ENCODE peak calls at places on chromosomes 2 and 18, in ten cellular contexts. G, T, J, V, D, Z, A, X, S and R are unnamed samples.

GRCh38 chr2:8549273-8549922 is 132.5 kb upstream of the ID2 start:
- DNase-seq in G (no peak), T (no peak), J (no peak), V (no peak), D (no peak), Z (no peak), A (no peak), X (no peak), S (no peak), R (no peak)

GRCh38 chr2:72793798-72794447 is 31.9 kb downstream of the EXOC6B start:
- DNase-seq in G (peak; percentile 34), T (no peak), J (no peak), V (no peak), D (no peak), Z (no peak), A (no peak), X (no peak), S (no peak), R (no peak)

GRCh38 chr18:35750929-35751328 is 169.4 kb downstream of the GALNT1 start:
- DNase-seq in G (no peak), T (no peak), J (no peak), V (no peak), D (no peak), Z (no peak), A (no peak), X (no peak), S (no peak), R (no peak)

GRCh38 chr18:76587147-76587885 is 92.3 kb upstream of the ZNF516 start:
- DNase-seq in G (no peak), T (no peak), J (no peak), V (no peak), D (no peak), Z (no peak), A (no peak), X (no peak), S (no peak), R (no peak)

GRCh38 chr2:215658635-215659305 is 222.9 kb upstream of the FN1 start:
- DNase-seq in G (no peak), T (no peak), J (no peak), V (no peak), D (peak; percentile 54), Z (no peak), A (no peak), X (no peak), S (no peak), R (no peak)

GRCh38 chr2:120766758-120767351 is 31.2 kb downstream of the GLI2 start:
- DNase-seq in G (peak; percentile 58), T (no peak), J (no peak), V (no peak), D (no peak), Z (no peak), A (no peak), X (no peak), S (no peak), R (no peak)

GRCh38 chr2:179569834-179570233 is 291.6 kb downstream of the ZNF385B start:
- DNase-seq in G (peak; percentile 41), T (no peak), J (no peak), V (peak; percentile 46), D (no peak), Z (peak; percentile 10), A (no peak), X (no peak), S (no peak), R (no peak)

GRCh38 chr2:222805591-222806304 is 55.1 kb upstream of the ACSL3 start:
- DNase-seq in G (no peak), T (no peak), J (no peak), V (peak; percentile 62), D (no peak), Z (no peak), A (no peak), X (no peak), S (no peak), R (no peak)

GRCh38 chr2:234287650-234288049 is 209.2 kb downstream of the ARL4C start:
- DNase-seq in G (no peak), T (no peak), J (no peak), V (no peak), D (no peak), Z (no peak), A (no peak), X (no peak), S (no peak), R (no peak)

GRCh38 chr2:182649316-182649715 is 66.7 kb upstream of the DNAJC10 start:
- DNase-seq in G (peak; percentile 37), T (no peak), J (no peak), V (peak; percentile 20), D (peak; percentile 78), Z (no peak), A (no peak), X (no peak), S (peak; percentile 35), R (peak; percentile 23)